ENCODE peak calls at places on chromosomes 5 and 9, in five cellular contexts. One of them, this sample, is unnamed.

GRCh38 chr9:83451308-83451707 is 86.9 kb downstream of the FRMD3 start:
- DNase-seq in AG04449: no peak
- DNase-seq in stimulated activated naive CD4-positive, alpha-beta T cell treated with Interleukin-2 at 50 U/mL for 16 hours: no peak
- DNase-seq in T-helper 9 cell: no peak
- DNase-seq in psoas muscle: no peak
- DNase-seq in this sample: no peak

GRCh38 chr5:6660704-6661103 is 27.5 kb downstream of the SRD5A1 start:
- DNase-seq in AG04449: no peak
- DNase-seq in stimulated activated naive CD4-positive, alpha-beta T cell treated with Interleukin-2 at 50 U/mL for 16 hours: no peak
- DNase-seq in T-helper 9 cell: no peak
- DNase-seq in psoas muscle: no peak
- DNase-seq in this sample: no peak

GRCh38 chr5:40976836-40977235 is 67.5 kb downstream of the C7 start:
- DNase-seq in AG04449: no peak
- DNase-seq in stimulated activated naive CD4-positive, alpha-beta T cell treated with Interleukin-2 at 50 U/mL for 16 hours: no peak
- DNase-seq in T-helper 9 cell: no peak
- DNase-seq in psoas muscle: no peak
- DNase-seq in this sample: no peak

GRCh38 chr5:73022480-73023169 is 66.8 kb downstream of the FCHO2 start:
- DNase-seq in AG04449: no peak
- DNase-seq in stimulated activated naive CD4-positive, alpha-beta T cell treated with Interleukin-2 at 50 U/mL for 16 hours: no peak
- DNase-seq in T-helper 9 cell: no peak
- DNase-seq in psoas muscle: no peak
- DNase-seq in this sample: no peak

GRCh38 chr5:123626051-123626450 is 114.1 kb downstream of the CSNK1G3 start:
- DNase-seq in AG04449: no peak
- DNase-seq in stimulated activated naive CD4-positive, alpha-beta T cell treated with Interleukin-2 at 50 U/mL for 16 hours: no peak
- DNase-seq in T-helper 9 cell: no peak
- DNase-seq in psoas muscle: no peak
- DNase-seq in this sample: no peak

GRCh38 chr5:1799110-1799601 is 481 bp downstream of the MRPL36 start:
- DNase-seq in AG04449: no peak
- DNase-seq in stimulated activated naive CD4-positive, alpha-beta T cell treated with Interleukin-2 at 50 U/mL for 16 hours: peak
- DNase-seq in T-helper 9 cell: peak
- DNase-seq in psoas muscle: peak
- DNase-seq in this sample: no peak

GRCh38 chr5:1718669-1719068 is 81.0 kb downstream of the MRPL36 start:
- DNase-seq in AG04449: no peak
- DNase-seq in stimulated activated naive CD4-positive, alpha-beta T cell treated with Interleukin-2 at 50 U/mL for 16 hours: no peak
- DNase-seq in T-helper 9 cell: no peak
- DNase-seq in psoas muscle: no peak
- DNase-seq in this sample: no peak

GRCh38 chr9:85909390-85909789 is 31.6 kb upstream of the NAA35 start:
- DNase-seq in AG04449: no peak
- DNase-seq in stimulated activated naive CD4-positive, alpha-beta T cell treated with Interleukin-2 at 50 U/mL for 16 hours: no peak
- DNase-seq in T-helper 9 cell: no peak
- DNase-seq in psoas muscle: no peak
- DNase-seq in this sample: no peak

GRCh38 chr9:95074632-95075269 is 242.8 kb downstream of the FANCC start:
- DNase-seq in AG04449: no peak
- DNase-seq in stimulated activated naive CD4-positive, alpha-beta T cell treated with Interleukin-2 at 50 U/mL for 16 hours: no peak
- DNase-seq in T-helper 9 cell: no peak
- DNase-seq in psoas muscle: no peak
- DNase-seq in this sample: no peak

GRCh38 chr5:155711882-155712281 is 615.1 kb upstream of the SGCD start:
- DNase-seq in AG04449: no peak
- DNase-seq in stimulated activated naive CD4-positive, alpha-beta T cell treated with Interleukin-2 at 50 U/mL for 16 hours: no peak
- DNase-seq in T-helper 9 cell: no peak
- DNase-seq in psoas muscle: no peak
- DNase-seq in this sample: no peak

GRCh38 chr5:95530441-95530840 is 24.3 kb downstream of the SKIC3 start:
- DNase-seq in AG04449: peak
- DNase-seq in stimulated activated naive CD4-positive, alpha-beta T cell treated with Interleukin-2 at 50 U/mL for 16 hours: no peak
- DNase-seq in T-helper 9 cell: no peak
- DNase-seq in psoas muscle: no peak
- DNase-seq in this sample: no peak

GRCh38 chr5:6142353-6142752 is 236.0 kb downstream of the MED10 start:
- DNase-seq in AG04449: no peak
- DNase-seq in stimulated activated naive CD4-positive, alpha-beta T cell treated with Interleukin-2 at 50 U/mL for 16 hours: no peak
- DNase-seq in T-helper 9 cell: no peak
- DNase-seq in psoas muscle: no peak
- DNase-seq in this sample: no peak

GRCh38 chr5:6328173-6328572 is 50.2 kb downstream of the MED10 start:
- DNase-seq in AG04449: no peak
- DNase-seq in stimulated activated naive CD4-positive, alpha-beta T cell treated with Interleukin-2 at 50 U/mL for 16 hours: no peak
- DNase-seq in T-helper 9 cell: no peak
- DNase-seq in psoas muscle: no peak
- DNase-seq in this sample: peak

This sample was measured in NT2/D1.